ENCODE peak calls at places on chromosome 1, in eight cellular contexts. V, N, Z, G, E, A, U and Y are unnamed samples.

GRCh38 chr1:55217226-55217996 is 2.2 kb upstream of the USP24 start:
- DNase-seq in V (no peak), N (no peak), Z (no peak), G (no peak), E (no peak), A (no peak), U (no peak), Y (no peak)

GRCh38 chr1:67850611-67851075 is 17.4 kb upstream of the GNG12 start:
- DNase-seq in V (peak), N (no peak), Z (peak), G (no peak), E (peak), A (peak), U (peak), Y (peak)

GRCh38 chr1:39269791-39270342 is 65.4 kb downstream of the MACF1 start:
- DNase-seq in V (no peak), N (no peak), Z (no peak), G (no peak), E (peak), A (peak), U (no peak), Y (peak)

GRCh38 chr1:92504751-92505692 is 18.3 kb upstream of the GFI1 start:
- DNase-seq in V (no peak), N (no peak), Z (no peak), G (no peak), E (no peak), A (no peak), U (no peak), Y (no peak)

GRCh38 chr1:28983509-28984310 is 69.3 kb downstream of the EPB41 start:
- DNase-seq in V (no peak), N (peak), Z (no peak), G (no peak), E (no peak), A (no peak), U (no peak), Y (no peak)

GRCh38 chr1:147640553-147641165 is 29.7 kb downstream of the ACP6 start:
- DNase-seq in V (peak), N (peak), Z (peak), G (no peak), E (peak), A (peak), U (peak), Y (peak)

GRCh38 chr1:94544706-94545490 is 3.3 kb upstream of the F3 start:
- DNase-seq in V (peak), N (no peak), Z (peak), G (no peak), E (peak), A (peak), U (no peak), Y (no peak)

GRCh38 chr1:89952021-89952995 is 42.6 kb upstream of the ZNF326 start:
- DNase-seq in V (no peak), N (no peak), Z (peak), G (no peak), E (peak), A (peak), U (peak), Y (peak)

GRCh38 chr1:173191011-173191410 is 16.1 kb downstream of the TNFSF4 start:
- DNase-seq in V (no peak), N (no peak), Z (peak), G (no peak), E (no peak), A (no peak), U (no peak), Y (no peak)

GRCh38 chr1:155858805-155859233 is 548 bp upstream of the SYT11 start:
- DNase-seq in V (no peak), N (no peak), Z (peak), G (no peak), E (peak), A (no peak), U (no peak), Y (peak)

GRCh38 chr1:229810140-229810539 is 184.1 kb downstream of the URB2 start:
- DNase-seq in V (no peak), N (no peak), Z (no peak), G (no peak), E (no peak), A (no peak), U (no peak), Y (no peak)

GRCh38 chr1:162873671-162874666 is 13.0 kb upstream of the CCDC190 start:
- DNase-seq in V (no peak), N (no peak), Z (peak), G (no peak), E (peak), A (peak), U (no peak), Y (peak)
- TF ChIP-seq CTCF in V (peak), N (no peak), Z (peak), G (no peak), E (peak), A (peak), U (peak), Y (peak)

DNA sequence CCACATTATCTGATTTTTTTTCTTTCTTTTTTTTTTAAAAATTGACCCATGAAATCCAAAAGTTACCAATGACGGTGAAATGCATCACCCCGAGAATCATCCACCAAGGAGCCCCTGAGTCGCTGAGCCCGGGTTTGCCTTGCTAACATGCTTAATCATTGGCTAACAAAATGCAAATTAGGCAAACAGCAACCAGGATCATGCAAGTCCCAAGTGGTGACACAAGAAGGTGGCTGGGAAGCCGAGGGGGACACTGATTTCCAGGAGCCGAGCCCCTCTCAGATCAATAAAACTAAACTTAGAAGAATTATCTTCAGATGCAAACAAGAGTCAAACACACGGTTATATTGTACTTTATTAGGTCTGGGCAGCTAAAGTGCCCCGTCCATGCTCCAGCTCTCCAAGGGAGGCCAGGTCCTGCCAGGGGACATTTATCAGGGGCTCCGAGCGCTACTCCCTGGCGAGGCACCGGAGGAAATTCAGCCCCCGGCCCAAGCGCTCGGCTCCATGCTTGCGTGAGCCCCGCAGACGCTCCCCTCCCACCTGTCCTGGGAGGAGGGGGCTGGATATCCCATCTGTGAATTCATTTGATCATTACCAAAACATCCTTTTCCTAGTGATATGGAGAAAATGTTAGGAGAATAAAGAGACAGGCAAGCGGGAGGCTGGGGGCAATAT is 154.1 kb downstream of the NPHP4 start:
- DNase-seq in V (peak), N (peak), Z (no peak), G (no peak), E (no peak), A (no peak), U (no peak), Y (no peak)
- H3K4me3 ChIP-seq in V (no peak), N (no peak), Z (no peak), G (no peak), E (no peak), A (no peak), U (no peak), Y (no peak)

DNA sequence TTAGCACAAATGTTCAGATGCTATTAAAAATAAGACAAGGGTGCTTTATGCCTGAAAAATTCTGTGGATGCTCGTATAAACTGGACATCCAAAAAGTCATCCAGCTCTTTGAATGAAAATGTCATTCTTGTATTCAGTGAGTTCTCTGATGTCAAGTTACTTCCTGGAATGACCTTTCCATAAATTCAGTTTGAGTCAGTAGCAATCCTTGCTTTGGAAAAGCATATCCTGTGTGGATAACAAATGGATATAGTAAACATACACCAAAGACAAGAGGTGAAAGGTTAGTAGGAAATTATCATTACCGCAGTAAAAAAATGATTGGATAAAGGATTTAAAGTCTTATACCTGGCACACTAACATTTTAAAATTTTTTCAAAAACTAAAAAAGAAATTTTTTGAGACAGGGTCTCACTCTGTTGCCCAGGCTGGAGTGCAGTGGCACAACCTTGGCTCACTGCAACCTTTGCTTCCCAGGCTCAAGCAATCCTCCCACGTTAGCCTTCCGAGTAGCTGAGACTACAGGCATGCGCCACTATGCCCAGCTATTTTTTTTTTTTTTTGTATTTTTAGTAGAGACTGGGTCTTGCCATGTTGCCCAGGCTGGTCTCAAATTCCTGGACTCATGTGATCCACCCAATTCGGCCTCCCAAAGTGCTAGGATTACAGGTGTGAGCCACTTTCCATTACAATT is 10.8 kb upstream of the LAMC1 start:
- DNase-seq in V (no peak), N (no peak), Z (no peak), G (no peak), E (no peak), A (no peak), U (no peak), Y (no peak)
- TF ChIP-seq CTCF in V (no peak), N (no peak), Z (no peak), G (no peak), E (no peak), A (no peak), U (no peak), Y (no peak)

GRCh38 chr1:165632491-165632890 is 1.5 kb downstream of the MGST3 start:
- DNase-seq in V (no peak), N (no peak), Z (no peak), G (no peak), E (no peak), A (peak), U (no peak), Y (no peak)
- H3K4me3 ChIP-seq in V (peak), N (peak), Z (peak), G (peak), E (peak), A (peak), U (peak), Y (peak)

DNA sequence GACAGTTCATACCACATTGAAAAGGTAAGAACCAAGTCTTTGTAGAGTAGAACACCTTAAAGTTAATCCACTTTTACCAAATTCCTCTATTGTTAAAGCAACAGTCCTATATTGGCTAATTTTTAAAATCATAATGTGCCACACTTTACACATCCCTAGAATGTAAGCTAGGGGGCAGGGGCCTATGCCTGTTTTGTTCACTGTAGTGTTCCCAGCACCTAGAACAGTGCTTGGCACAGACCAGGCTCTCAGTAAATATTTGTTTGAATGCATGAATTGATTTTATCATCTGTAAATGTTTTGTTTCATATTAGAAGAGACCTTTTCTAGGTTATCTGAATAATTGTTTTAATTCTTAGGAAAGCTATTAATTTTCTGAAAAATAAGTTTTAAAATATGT is 9.1 kb downstream of the SMAP2 start:
- DNase-seq in V (no peak), N (no peak), Z (no peak), G (no peak), E (no peak), A (no peak), U (no peak), Y (no peak)
- TF ChIP-seq CTCF in V (no peak), N (no peak), Z (no peak), G (no peak), E (no peak), A (peak), U (no peak), Y (no peak)